ENCODE peak calls at places on chromosome 4, in six cellular contexts. One of them, this sample, is unnamed.

GRCh38 chr4:23368081-23368697 is 521.7 kb downstream of the PPARGC1A start:
- ATAC-seq in upper lobe of left lung: peak
- ATAC-seq in A549: no peak
- ATAC-seq in HepG2: peak
- ATAC-seq in K562: peak
- ATAC-seq in GM12878: peak
- ATAC-seq in this sample: no peak

GRCh38 chr4:38985363-38986065 is 46.7 kb downstream of the TMEM156 start:
- ATAC-seq in upper lobe of left lung: no peak
- ATAC-seq in A549: no peak
- ATAC-seq in HepG2: no peak
- ATAC-seq in K562: no peak
- ATAC-seq in GM12878: no peak
- ATAC-seq in this sample: no peak

GRCh38 chr4:138063581-138063980 is 178.6 kb downstream of the SLC7A11 start:
- ATAC-seq in upper lobe of left lung: peak
- ATAC-seq in A549: peak
- ATAC-seq in HepG2: peak
- ATAC-seq in K562: peak
- ATAC-seq in GM12878: peak
- ATAC-seq in this sample: no peak

GRCh38 chr4:76341063-76341462 is 34.5 kb downstream of the STBD1 start:
- ATAC-seq in upper lobe of left lung: no peak
- ATAC-seq in A549: no peak
- ATAC-seq in HepG2: no peak
- ATAC-seq in K562: peak
- ATAC-seq in GM12878: no peak
- ATAC-seq in this sample: peak

GRCh38 chr4:808860-809570 is 16.9 kb downstream of the CPLX1 start:
- ATAC-seq in upper lobe of left lung: no peak
- ATAC-seq in A549: no peak
- ATAC-seq in HepG2: peak
- ATAC-seq in K562: peak
- ATAC-seq in GM12878: no peak
- ATAC-seq in this sample: no peak

GRCh38 chr4:76585897-76586360 is 150.9 kb downstream of the SHROOM3 start:
- ATAC-seq in upper lobe of left lung: peak
- ATAC-seq in A549: peak
- ATAC-seq in HepG2: peak
- ATAC-seq in K562: peak
- ATAC-seq in GM12878: peak
- ATAC-seq in this sample: peak

GRCh38 chr4:24471623-24472510 is 112.5 kb downstream of the DHX15 start:
- ATAC-seq in upper lobe of left lung: no peak
- ATAC-seq in A549: peak
- ATAC-seq in HepG2: peak
- ATAC-seq in K562: no peak
- ATAC-seq in GM12878: no peak
- ATAC-seq in this sample: no peak

GRCh38 chr4:150769845-150770244 is 187.9 kb downstream of the MAB21L2 start:
- ATAC-seq in upper lobe of left lung: no peak
- ATAC-seq in A549: peak
- ATAC-seq in HepG2: no peak
- ATAC-seq in K562: no peak
- ATAC-seq in GM12878: no peak
- ATAC-seq in this sample: no peak

GRCh38 chr4:10347815-10348214 is 109.4 kb downstream of the ZNF518B start:
- ATAC-seq in upper lobe of left lung: no peak
- ATAC-seq in A549: no peak
- ATAC-seq in HepG2: no peak
- ATAC-seq in K562: no peak
- ATAC-seq in GM12878: no peak
- ATAC-seq in this sample: no peak

GRCh38 chr4:125582302-125582701 is 267.5 kb downstream of the FAT4 start:
- ATAC-seq in upper lobe of left lung: no peak
- ATAC-seq in A549: no peak
- ATAC-seq in HepG2: no peak
- ATAC-seq in K562: no peak
- ATAC-seq in GM12878: no peak
- ATAC-seq in this sample: no peak

GRCh38 chr4:76300012-76300411 is 6.5 kb upstream of the STBD1 start:
- ATAC-seq in upper lobe of left lung: no peak
- ATAC-seq in A549: no peak
- ATAC-seq in HepG2: no peak
- ATAC-seq in K562: no peak
- ATAC-seq in GM12878: no peak
- ATAC-seq in this sample: no peak

GRCh38 chr4:190020790-190021717 is 6.0 kb downstream of the FRG2 start:
- ATAC-seq in upper lobe of left lung: no peak
- ATAC-seq in A549: peak
- ATAC-seq in HepG2: peak
- ATAC-seq in K562: peak
- ATAC-seq in GM12878: no peak
- ATAC-seq in this sample: peak

GRCh38 chr4:19675172-19675811 is 576.4 kb upstream of the SLIT2 start:
- ATAC-seq in upper lobe of left lung: no peak
- ATAC-seq in A549: no peak
- ATAC-seq in HepG2: no peak
- ATAC-seq in K562: no peak
- ATAC-seq in GM12878: no peak
- ATAC-seq in this sample: peak

GRCh38 chr4:159051245-159052071 is 51.4 kb upstream of the RAPGEF2 start:
- ATAC-seq in upper lobe of left lung: no peak
- ATAC-seq in A549: no peak
- ATAC-seq in HepG2: no peak
- ATAC-seq in K562: no peak
- ATAC-seq in GM12878: peak
- ATAC-seq in this sample: no peak

GRCh38 chr4:127965062-127965802 is at the start of the genes ABHD18 and MFSD8:
- ATAC-seq in upper lobe of left lung: peak
- ATAC-seq in A549: peak
- ATAC-seq in HepG2: peak
- ATAC-seq in K562: peak
- ATAC-seq in GM12878: peak
- ATAC-seq in this sample: peak

GRCh38 chr4:15232725-15233597 is 194.9 kb upstream of the C1QTNF7 start:
- ATAC-seq in upper lobe of left lung: no peak
- ATAC-seq in A549: no peak
- ATAC-seq in HepG2: peak
- ATAC-seq in K562: no peak
- ATAC-seq in GM12878: no peak
- ATAC-seq in this sample: no peak

GRCh38 chr4:51932261-51932660 is 87.9 kb downstream of the LRRC66 start:
- ATAC-seq in upper lobe of left lung: no peak
- ATAC-seq in A549: no peak
- ATAC-seq in HepG2: no peak
- ATAC-seq in K562: no peak
- ATAC-seq in GM12878: no peak
- ATAC-seq in this sample: no peak

DNA sequence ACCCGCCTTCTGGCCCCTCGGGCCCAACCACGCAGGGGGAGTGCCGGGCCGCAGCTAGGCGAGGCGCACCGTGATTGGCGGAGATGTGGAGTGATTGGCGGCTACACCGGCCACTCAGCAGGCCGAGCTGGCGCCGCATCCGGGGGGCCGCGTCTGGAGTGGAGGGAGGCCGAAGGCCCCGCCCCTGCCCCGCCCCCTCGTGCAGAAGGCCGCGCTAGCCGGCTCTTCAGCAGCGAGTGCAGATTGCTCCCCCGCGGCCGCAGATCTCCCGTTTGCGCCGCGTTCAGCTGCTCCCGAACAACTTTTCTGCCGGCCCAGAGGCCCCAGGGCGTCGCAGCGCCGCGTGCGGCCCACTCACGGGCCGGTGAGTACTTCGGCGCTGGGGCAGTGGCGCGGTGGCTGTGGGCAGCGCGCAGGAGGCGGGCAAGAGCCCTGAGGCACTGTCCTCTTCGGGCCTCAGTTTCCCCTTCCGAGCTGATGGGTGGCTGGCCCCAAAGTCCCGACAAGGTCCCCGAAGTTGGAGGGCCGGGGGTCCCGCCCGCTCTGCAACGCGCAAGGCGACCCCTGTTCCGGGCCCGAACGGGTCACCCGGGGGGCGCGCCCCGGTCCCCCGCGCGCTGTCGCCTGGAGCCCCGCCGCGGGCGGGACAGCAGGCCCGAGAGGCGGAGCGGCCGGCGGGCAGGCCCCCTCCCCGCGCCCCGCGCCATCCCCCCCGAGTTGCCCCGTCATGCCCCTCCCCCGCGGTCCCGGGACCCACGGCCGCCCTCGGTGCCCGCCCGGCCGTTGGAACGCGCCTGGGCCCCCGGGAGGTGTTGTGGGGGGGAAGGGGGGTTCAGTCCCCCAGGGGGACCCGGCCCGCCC is at the start of gene WFS1:
- ATAC-seq in upper lobe of left lung: peak
- ATAC-seq in A549: peak
- ATAC-seq in HepG2: peak
- ATAC-seq in K562: peak
- ATAC-seq in GM12878: peak
- ATAC-seq in this sample: peak
- TF ChIP-seq EP300 in upper lobe of left lung: no peak
- TF ChIP-seq EP300 in A549: no peak
- TF ChIP-seq EP300 in HepG2: no peak
- TF ChIP-seq EP300 in K562: no peak
- TF ChIP-seq EP300 in GM12878: no peak
- TF ChIP-seq EP300 in this sample: no peak

GRCh38 chr4:101948951-101949350 is 158.4 kb downstream of the BANK1 start:
- ATAC-seq in upper lobe of left lung: no peak
- ATAC-seq in A549: no peak
- ATAC-seq in HepG2: no peak
- ATAC-seq in K562: no peak
- ATAC-seq in GM12878: no peak
- ATAC-seq in this sample: no peak

GRCh38 chr4:101942891-101943290 is 152.4 kb downstream of the BANK1 start:
- ATAC-seq in upper lobe of left lung: no peak
- ATAC-seq in A549: no peak
- ATAC-seq in HepG2: no peak
- ATAC-seq in K562: no peak
- ATAC-seq in GM12878: no peak
- ATAC-seq in this sample: no peak

GRCh38 chr4:101941816-101942358 is 151.4 kb downstream of the BANK1 start:
- ATAC-seq in upper lobe of left lung: no peak
- ATAC-seq in A549: no peak
- ATAC-seq in HepG2: no peak
- ATAC-seq in K562: no peak
- ATAC-seq in GM12878: no peak
- ATAC-seq in this sample: no peak

GRCh38 chr4:101948055-101948454 is 157.5 kb downstream of the BANK1 start:
- ATAC-seq in upper lobe of left lung: no peak
- ATAC-seq in A549: no peak
- ATAC-seq in HepG2: no peak
- ATAC-seq in K562: no peak
- ATAC-seq in GM12878: no peak
- ATAC-seq in this sample: no peak

GRCh38 chr4:101944649-101945048 is 154.1 kb downstream of the BANK1 start:
- ATAC-seq in upper lobe of left lung: peak
- ATAC-seq in A549: no peak
- ATAC-seq in HepG2: no peak
- ATAC-seq in K562: no peak
- ATAC-seq in GM12878: no peak
- ATAC-seq in this sample: no peak
- TF ChIP-seq EP300 in upper lobe of left lung: no peak
- TF ChIP-seq EP300 in A549: no peak
- TF ChIP-seq EP300 in HepG2: no peak
- TF ChIP-seq EP300 in K562: no peak
- TF ChIP-seq EP300 in GM12878: no peak
- TF ChIP-seq EP300 in this sample: no peak

DNA sequence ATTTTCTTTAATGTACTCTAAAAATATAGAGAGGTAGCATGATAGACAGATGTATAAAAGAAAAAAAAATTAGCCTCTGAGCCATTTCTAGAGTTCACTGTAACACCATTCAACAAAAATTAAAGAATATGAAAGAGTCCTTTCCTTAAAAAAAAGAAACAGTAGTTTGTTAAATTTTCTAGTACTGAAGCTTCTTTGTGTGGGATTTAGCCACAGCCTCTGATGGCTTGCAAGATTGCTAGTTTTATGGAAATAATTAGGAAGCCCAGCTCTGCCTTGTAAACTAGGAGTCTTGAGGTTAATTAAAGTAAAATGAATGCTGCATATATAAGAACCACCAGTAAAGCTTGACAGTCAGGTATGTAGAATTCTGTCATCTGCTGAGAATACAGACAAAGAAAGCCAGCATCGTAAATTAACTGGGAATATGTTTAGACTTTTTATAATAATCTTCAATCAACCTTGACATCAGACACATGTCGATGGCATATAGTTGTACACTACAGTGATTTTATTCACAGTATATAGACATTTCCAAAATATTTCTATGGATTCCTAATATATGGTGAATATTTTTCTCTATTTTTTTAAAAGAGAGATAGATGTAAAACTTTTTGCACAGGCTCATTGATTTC is 44.8 kb upstream of the NEIL3 start:
- ATAC-seq in upper lobe of left lung: no peak
- ATAC-seq in A549: no peak
- ATAC-seq in HepG2: no peak
- ATAC-seq in K562: no peak
- ATAC-seq in GM12878: no peak
- ATAC-seq in this sample: no peak
- TF ChIP-seq EP300 in upper lobe of left lung: no peak
- TF ChIP-seq EP300 in A549: no peak
- TF ChIP-seq EP300 in HepG2: no peak
- TF ChIP-seq EP300 in K562: no peak
- TF ChIP-seq EP300 in GM12878: no peak
- TF ChIP-seq EP300 in this sample: no peak

GRCh38 chr4:5144384-5144783 is 93.1 kb downstream of the STK32B start:
- ATAC-seq in upper lobe of left lung: no peak
- ATAC-seq in A549: no peak
- ATAC-seq in HepG2: no peak
- ATAC-seq in K562: peak
- ATAC-seq in GM12878: no peak
- ATAC-seq in this sample: peak

GRCh38 chr4:5141802-5142201 is 90.5 kb downstream of the STK32B start:
- ATAC-seq in upper lobe of left lung: no peak
- ATAC-seq in A549: no peak
- ATAC-seq in HepG2: no peak
- ATAC-seq in K562: no peak
- ATAC-seq in GM12878: no peak
- ATAC-seq in this sample: no peak

GRCh38 chr4:5143306-5143861 is 92.1 kb downstream of the STK32B start:
- ATAC-seq in upper lobe of left lung: no peak
- ATAC-seq in A549: no peak
- ATAC-seq in HepG2: no peak
- ATAC-seq in K562: no peak
- ATAC-seq in GM12878: no peak
- ATAC-seq in this sample: no peak

GRCh38 chr4:5143940-5144339 is 92.7 kb downstream of the STK32B start:
- ATAC-seq in upper lobe of left lung: no peak
- ATAC-seq in A549: no peak
- ATAC-seq in HepG2: no peak
- ATAC-seq in K562: no peak
- ATAC-seq in GM12878: no peak
- ATAC-seq in this sample: peak

DNA sequence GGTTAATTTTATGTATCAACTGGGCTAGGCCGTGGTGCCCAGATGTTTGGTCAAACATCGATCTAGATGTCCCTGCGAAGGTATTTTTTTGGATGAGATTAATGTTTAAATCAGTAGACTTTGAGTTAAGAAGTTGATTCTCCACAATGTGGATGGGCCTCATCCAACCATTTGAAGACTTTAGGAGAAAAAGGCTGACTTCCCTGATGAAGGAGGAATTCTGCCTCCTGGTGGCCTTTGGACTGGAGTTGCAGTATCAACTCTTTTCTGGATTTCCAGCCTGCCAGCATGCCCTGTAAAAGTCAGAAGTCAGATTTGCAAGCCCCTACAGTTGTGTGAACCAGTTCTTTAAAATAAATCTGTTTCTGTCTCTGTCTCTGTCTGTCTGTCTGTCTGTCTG is 91.4 kb downstream of the STK32B start:
- ATAC-seq in upper lobe of left lung: no peak
- ATAC-seq in A549: peak
- ATAC-seq in HepG2: no peak
- ATAC-seq in K562: peak
- ATAC-seq in GM12878: no peak
- ATAC-seq in this sample: no peak
- TF ChIP-seq EP300 in upper lobe of left lung: no peak
- TF ChIP-seq EP300 in A549: no peak
- TF ChIP-seq EP300 in HepG2: no peak
- TF ChIP-seq EP300 in K562: no peak
- TF ChIP-seq EP300 in GM12878: no peak
- TF ChIP-seq EP300 in this sample: no peak